ENCODE peak calls at places on chromosomes 1 and 21, in six cellular contexts. J is retinal pigment epithelial cell; O is testis; P is heart left ventricle; A is K562; V is CD8-positive, alpha-beta T cell. H is an unnamed sample.

GRCh38 chr21:33196956-33197374 is 32.8 kb upstream of the IFNAR2 start:
- DNase-seq in V (no peak), P (no peak), J (no peak), O (peak), A (peak), H (peak)

GRCh38 chr1:168610111-168610510 is 33.7 kb downstream of the XCL1 start:
- DNase-seq in J (no peak), O (no peak), A (no peak), V (no peak), P (no peak), H (no peak)

GRCh38 chr1:9859252-9860014 is 35.7 kb upstream of the CLSTN1 start:
- DNase-seq in V (no peak), A (no peak), P (no peak), O (no peak), J (no peak), H (peak)

GRCh38 chr1:184545601-184546000 is 158.8 kb downstream of the C1orf21 start:
- DNase-seq in A (no peak), J (no peak), V (no peak), O (no peak), P (no peak), H (no peak)

GRCh38 chr1:205306929-205307566 is 14.5 kb downstream of the NUAK2 start:
- DNase-seq in V (no peak), P (no peak), J (no peak), O (no peak), A (no peak), H (no peak)

GRCh38 chr1:183821309-183822080 is 16.6 kb downstream of the RGL1 start:
- DNase-seq in A (no peak), P (no peak), J (no peak), O (no peak), V (no peak), H (no peak)

GRCh38 chr1:212914789-212915188 is 35.6 kb upstream of the VASH2 start:
- DNase-seq in V (no peak), A (no peak), P (no peak), O (no peak), J (no peak), H (no peak)

GRCh38 chr1:39501666-39502065 is 10.2 kb downstream of the BMP8A start:
- DNase-seq in P (no peak), J (no peak), O (no peak), A (no peak), V (no peak), H (peak)

GRCh38 chr1:38244218-38244617 is 197.6 kb upstream of the POU3F1 start:
- DNase-seq in O (no peak), P (no peak), A (no peak), J (no peak), V (no peak), H (no peak)

GRCh38 chr1:240602189-240602588 is 9.8 kb downstream of the GREM2 start:
- DNase-seq in A (no peak), V (no peak), O (no peak), J (no peak), P (no peak), H (peak)

GRCh38 chr1:168512864-168513595 is 30.8 kb downstream of the XCL2 start:
- DNase-seq in V (no peak), A (no peak), P (no peak), O (no peak), J (no peak), H (peak)

GRCh38 chr21:44931137-44931500 is 8.7 kb upstream of the SLX9 start:
- DNase-seq in V (no peak), A (no peak), P (peak), J (no peak), O (no peak), H (no peak)

GRCh38 chr1:2489615-2490014 is 13.5 kb downstream of the PLCH2 start:
- DNase-seq in V (no peak), O (no peak), J (no peak), P (no peak), A (no peak), H (no peak)

GRCh38 chr1:181651276-181651675 is 168.0 kb downstream of the CACNA1E start:
- DNase-seq in O (no peak), J (no peak), P (no peak), V (no peak), A (no peak), H (no peak)

GRCh38 chr1:86925742-86926141 is 11.3 kb downstream of the HS2ST1 start:
- DNase-seq in O (no peak), V (no peak), P (no peak), J (no peak), A (no peak), H (no peak)

GRCh38 chr1:67710417-67710816 is 25.4 kb downstream of the GADD45A start:
- DNase-seq in O (peak), A (no peak), P (no peak), J (no peak), V (no peak), H (peak)

GRCh38 chr1:42040159-42040558 is 113.1 kb upstream of the GUCA2B start:
- DNase-seq in J (no peak), O (no peak), A (no peak), V (no peak), P (no peak), H (no peak)

GRCh38 chr1:222995620-222996306 is 147.3 kb downstream of the TLR5 start:
- DNase-seq in V (no peak), J (no peak), A (no peak), O (no peak), P (no peak), H (no peak)

GRCh38 chr1:15966081-15966955 is 9.6 kb downstream of the ZBTB17 start:
- DNase-seq in A (no peak), V (no peak), P (no peak), O (no peak), J (no peak), H (no peak)

GRCh38 chr1:199931666-199932377 is 95.7 kb upstream of the NR5A2 start:
- DNase-seq in V (no peak), A (no peak), P (no peak), O (no peak), J (no peak), H (peak)

GRCh38 chr1:163761898-163762297 is 440.1 kb downstream of the NUF2 start:
- DNase-seq in P (no peak), A (no peak), V (no peak), J (no peak), O (no peak), H (no peak)

GRCh38 chr1:26164036-26164927 is 4.5 kb downstream of the C1orf232 start:
- DNase-seq in J (no peak), V (no peak), P (peak), O (peak), A (peak), H (peak)

GRCh38 chr1:3678361-3679097 is 26.2 kb downstream of the TP73 start:
- DNase-seq in J (no peak), P (peak), A (no peak), O (no peak), V (no peak), H (no peak)

GRCh38 chr1:16621300-16621658 is 7.9 kb upstream of the NBPF1 start:
- DNase-seq in P (no peak), A (no peak), V (no peak), O (no peak), J (no peak), H (no peak)

GRCh38 chr21:42698730-42699129 is 45.3 kb downstream of the PDE9A start:
- DNase-seq in O (no peak), A (no peak), V (no peak), P (no peak), J (no peak), H (no peak)

GRCh38 chr21:17858764-17859163 is 39.6 kb upstream of the C21orf91 start:
- DNase-seq in P (no peak), V (no peak), J (no peak), O (no peak), A (no peak), H (no peak)

GRCh38 chr1:205921559-205921887 is 21.7 kb downstream of the SLC26A9 start:
- DNase-seq in P (no peak), A (no peak), V (no peak), J (no peak), O (peak), H (no peak)

GRCh38 chr1:35509558-35509957 is 47.6 kb downstream of the KIAA0319L start:
- DNase-seq in P (no peak), V (no peak), A (no peak), J (no peak), O (no peak), H (no peak)

DNA sequence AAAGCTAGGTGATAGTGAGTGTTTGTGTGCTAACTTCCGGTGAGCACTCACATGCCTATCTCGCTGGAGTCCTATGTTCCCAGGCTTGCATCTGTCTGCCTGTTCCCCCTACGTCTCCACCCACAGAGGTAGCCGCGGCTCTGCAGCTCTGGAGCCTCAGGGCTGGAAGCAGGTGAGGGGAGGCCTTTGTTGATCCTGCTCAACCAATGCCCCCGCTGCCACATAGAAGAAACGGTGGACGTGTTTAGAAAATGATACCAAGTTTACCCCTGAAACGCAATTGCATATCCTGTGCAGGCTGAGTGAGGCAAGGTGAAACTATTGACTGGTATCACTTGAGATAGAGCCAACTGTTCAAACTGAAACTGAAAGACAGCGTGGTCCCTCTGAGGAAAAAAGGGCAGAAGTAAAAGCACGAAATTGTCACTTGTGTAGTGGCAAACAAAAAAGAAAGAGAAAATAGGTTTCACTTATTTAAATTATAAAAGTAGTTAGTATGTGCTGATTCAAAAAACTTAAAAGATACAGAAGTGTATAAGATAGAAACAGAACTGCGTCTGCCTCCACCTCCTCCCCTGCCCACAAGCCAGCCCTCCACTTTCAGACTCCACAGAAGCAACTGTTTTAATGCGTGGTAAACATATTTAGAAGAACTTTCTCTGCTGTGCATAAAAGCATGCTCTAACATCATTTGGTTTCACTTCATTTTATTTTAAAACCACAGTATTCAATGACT is 38.6 kb upstream of the ETS2 start:
- DNase-seq in A (no peak), J (no peak), O (no peak), P (no peak), V (peak), H (no peak)
- H3K4me3 ChIP-seq in A (no peak), J (no peak), O (no peak), P (peak), V (peak), H (no peak)

GRCh38 chr1:54407201-54407956 is 1.2 kb upstream of the SSBP3 start:
- DNase-seq in V (peak), J (peak), O (peak), A (peak), P (no peak), H (peak)
- TF ChIP-seq CTCF in V (no peak), J (no peak), O (no peak), A (no peak), P (no peak), H (no peak)

GRCh38 chr1:229409616-229410369 is 24.1 kb downstream of the ACTA1 start:
- DNase-seq in A (no peak), O (no peak), P (no peak), V (no peak), J (no peak), H (no peak)
- H3K4me3 ChIP-seq in A (no peak), O (no peak), P (peak), V (no peak), J (no peak), H (no peak)

DNA sequence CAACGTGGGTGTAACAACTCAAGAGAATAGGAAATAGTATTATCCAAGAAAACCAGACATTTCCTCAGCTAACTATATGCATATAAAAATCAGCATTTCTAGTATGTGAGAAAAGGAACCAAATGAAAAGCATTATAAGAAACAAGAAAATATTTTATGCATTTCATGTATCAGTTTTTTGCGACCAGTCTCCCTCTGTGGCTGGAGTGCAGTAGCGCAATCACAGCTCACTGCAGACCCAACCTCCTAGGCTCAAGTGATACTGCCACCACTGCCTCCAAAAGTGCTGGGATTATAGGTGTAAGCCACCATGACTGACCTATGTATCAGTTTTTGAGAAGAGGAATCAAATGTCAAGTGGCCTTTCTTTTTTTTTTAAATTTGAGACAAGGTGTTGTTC is 31.0 kb downstream of the SLC16A1 start:
- DNase-seq in J (no peak), V (no peak), P (no peak), O (no peak), A (no peak), H (no peak)
- TF ChIP-seq CTCF in J (peak), V (no peak), P (no peak), O (no peak), A (no peak), H (peak)

DNA sequence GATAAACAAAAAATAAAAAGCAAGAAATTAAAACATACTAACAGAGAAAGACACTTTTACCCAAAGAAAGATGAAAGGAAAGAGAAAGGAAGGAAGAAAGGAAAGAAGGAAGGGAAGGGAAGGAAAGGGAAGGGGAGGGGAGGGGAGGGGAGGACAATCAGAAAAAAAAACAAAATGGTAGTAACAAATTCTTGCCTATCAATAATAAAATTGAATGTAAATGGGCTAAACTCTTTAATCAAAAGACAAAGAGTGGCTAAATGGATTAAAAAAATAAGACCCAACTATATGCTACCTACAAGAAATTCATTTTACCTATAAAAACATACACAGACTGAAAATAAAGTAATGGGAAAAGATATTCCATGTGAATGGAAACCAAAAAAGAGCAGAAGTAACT is 372.9 kb upstream of the NFIA start:
- DNase-seq in A (no peak), J (no peak), P (no peak), V (no peak), O (no peak), H (no peak)
- H3K4me3 ChIP-seq in A (no peak), J (no peak), P (no peak), V (no peak), O (no peak), H (no peak)